ENCODE peak calls at places on chromosomes 12 and 14, in eight cellular contexts. X is T1000, K is hepatic stellate cell, N is HAP-1, H is KBM-7, Y is T-helper 9 cell, F is brain microvascular endothelial cell, U is right atrium auricular region. Q is an unnamed sample.

GRCh38 chr12:59396519-59396918 is 199.3 kb upstream of the SLC16A7 start:
- DNase-seq in H (no peak), K (no peak), F (no peak), U (no peak), N (no peak), X (no peak), Y (no peak), Q (no peak)

GRCh38 chr12:112126000-112126431 is 656 bp downstream of the TRAFD1 start:
- DNase-seq in K (no peak), H (peak), F (no peak), N (no peak), X (no peak), U (no peak), Y (no peak), Q (no peak)

GRCh38 chr14:75654127-75654732 is 6.4 kb downstream of the ERG28 start:
- DNase-seq in F (peak), X (peak), K (peak), H (peak), U (peak), N (peak), Y (peak), Q (peak)

GRCh38 chr14:80059041-80059440 is 152.3 kb downstream of the DIO2 start:
- DNase-seq in U (no peak), F (no peak), N (no peak), K (no peak), X (no peak), H (no peak), Y (no peak), Q (no peak)

GRCh38 chr14:34075826-34076225 is 125.0 kb upstream of the EGLN3 start:
- DNase-seq in N (no peak), Y (no peak), K (no peak), H (no peak), U (no peak), X (no peak), F (no peak), Q (no peak)

GRCh38 chr14:101483829-101484228 is 77.5 kb upstream of the DIO3 start:
- DNase-seq in U (no peak), K (no peak), X (no peak), H (no peak), Y (no peak), N (no peak), F (no peak), Q (no peak)

GRCh38 chr14:21308132-21308478 is 28.2 kb downstream of the RPGRIP1 start:
- DNase-seq in X (no peak), U (no peak), Y (no peak), N (no peak), F (no peak), H (no peak), K (no peak), Q (no peak)

GRCh38 chr12:115872919-115873357 is 404.6 kb downstream of the MED13L start:
- DNase-seq in Y (no peak), H (no peak), F (no peak), N (no peak), X (no peak), K (no peak), U (no peak), Q (peak)

GRCh38 chr12:100953217-100953616 is 158.6 kb downstream of the ANO4 start:
- DNase-seq in N (peak), K (no peak), H (no peak), U (no peak), F (no peak), Y (no peak), X (no peak), Q (no peak)

GRCh38 chr14:54447231-54447692 is 6.1 kb upstream of the CNIH1 start:
- DNase-seq in F (no peak), U (no peak), H (no peak), X (no peak), Y (no peak), K (no peak), N (no peak), Q (peak)

Q was measured in PC-9.